ENCODE peak calls at places on chromosomes 13 and 19, in six cellular contexts. A is pancreas, N is fibroblast of pulmonary artery, Q is cardiac fibroblast, B is activated B cell treated with CpG ODN at 0.5 μM for 24 hours, F is GM10248. U is an unnamed sample.

GRCh38 chr13:64371045-64371444 is 2859.1 kb downstream of the PCDH9 start:
- DNase-seq in A (no peak), Q (no peak), B (no peak), N (no peak), F (no peak), U (peak)

GRCh38 chr19:46761418-46761831 is 15.2 kb upstream of the STRN4 start:
- DNase-seq in Q (peak), N (peak), A (no peak), F (no peak), B (no peak), U (no peak)

GRCh38 chr19:35154535-35155406 is at the start of gene FXYD5:
- DNase-seq in B (peak), F (peak), N (peak), A (peak), Q (peak), U (peak)

GRCh38 chr19:1512671-1513491 is at the start of gene ADAMTSL5:
- DNase-seq in F (peak), A (peak), B (peak), Q (peak), N (peak), U (peak)

GRCh38 chr13:109740721-109741120 is 45.7 kb downstream of the IRS2 start:
- DNase-seq in A (no peak), Q (no peak), F (no peak), N (no peak), B (no peak), U (no peak)

GRCh38 chr13:94813920-94814500 is 101.7 kb upstream of the SOX21 start:
- DNase-seq in F (peak), N (no peak), B (no peak), A (no peak), Q (no peak), U (no peak)

GRCh38 chr19:29971002-29971401 is 29.0 kb downstream of the URI1 start:
- DNase-seq in F (no peak), B (no peak), Q (no peak), N (no peak), A (no peak), U (no peak)

GRCh38 chr13:27627377-27627776 is 5.7 kb downstream of the POLR1D start:
- DNase-seq in A (no peak), N (no peak), Q (no peak), F (no peak), B (no peak), U (no peak)

GRCh38 chr19:39677931-39678889 is 22.5 kb downstream of the LGALS16 start:
- DNase-seq in Q (no peak), A (peak), F (no peak), N (peak), B (no peak), U (peak)

GRCh38 chr19:35609881-35610353 is 2.6 kb upstream of the HAUS5 start:
- DNase-seq in Q (no peak), F (peak), A (no peak), B (peak), N (no peak), U (no peak)

GRCh38 chr19:12133069-12133468 is 7.1 kb downstream of the ZNF20 start:
- DNase-seq in A (no peak), B (no peak), Q (peak), F (no peak), N (no peak), U (no peak)

GRCh38 chr13:75316427-75316826 is 165.5 kb downstream of the TBC1D4 start:
- DNase-seq in A (no peak), B (no peak), N (peak), F (no peak), Q (peak), U (peak)

GRCh38 chr19:29017788-29018187 is 195.2 kb downstream of the UQCRFS1 start:
- DNase-seq in A (no peak), Q (no peak), N (no peak), F (no peak), B (no peak), U (no peak)

GRCh38 chr19:38024991-38025716 is 118.1 kb downstream of the SIPA1L3 start:
- DNase-seq in A (no peak), N (no peak), F (no peak), Q (no peak), B (no peak), U (no peak)

GRCh38 chr19:13153627-13154240 is 3.5 kb downstream of the IER2 start:
- DNase-seq in Q (peak), F (no peak), N (peak), B (peak), A (peak), U (peak)

GRCh38 chr13:44648392-44649117 is 72.4 kb upstream of the TSC22D1 start:
- DNase-seq in A (no peak), B (no peak), Q (peak), F (peak), N (peak), U (peak)

GRCh38 chr19:53908933-53909415 is at the start of gene CACNG7:
- DNase-seq in N (peak), B (no peak), Q (peak), F (no peak), A (no peak), U (no peak)

GRCh38 chr13:108924154-108924940 is 294.9 kb downstream of the MYO16 start:
- DNase-seq in Q (no peak), N (peak), A (no peak), B (no peak), F (no peak), U (peak)

GRCh38 chr13:60402022-60402421 is 5.0 kb downstream of the TDRD3 start:
- DNase-seq in F (no peak), A (no peak), Q (no peak), N (no peak), B (no peak), U (peak)

GRCh38 chr19:41321600-41322270 is 11.8 kb downstream of the CCDC97 start:
- DNase-seq in B (no peak), N (peak), Q (peak), F (no peak), A (no peak), U (peak)

GRCh38 chr13:114339779-114340534 is 25.7 kb downstream of the CHAMP1 start:
- DNase-seq in B (no peak), F (no peak), Q (peak), N (peak), A (no peak), U (peak)
- TF ChIP-seq CTCF in B (no peak), F (peak), Q (peak), N (peak), A (peak), U (peak)

DNA sequence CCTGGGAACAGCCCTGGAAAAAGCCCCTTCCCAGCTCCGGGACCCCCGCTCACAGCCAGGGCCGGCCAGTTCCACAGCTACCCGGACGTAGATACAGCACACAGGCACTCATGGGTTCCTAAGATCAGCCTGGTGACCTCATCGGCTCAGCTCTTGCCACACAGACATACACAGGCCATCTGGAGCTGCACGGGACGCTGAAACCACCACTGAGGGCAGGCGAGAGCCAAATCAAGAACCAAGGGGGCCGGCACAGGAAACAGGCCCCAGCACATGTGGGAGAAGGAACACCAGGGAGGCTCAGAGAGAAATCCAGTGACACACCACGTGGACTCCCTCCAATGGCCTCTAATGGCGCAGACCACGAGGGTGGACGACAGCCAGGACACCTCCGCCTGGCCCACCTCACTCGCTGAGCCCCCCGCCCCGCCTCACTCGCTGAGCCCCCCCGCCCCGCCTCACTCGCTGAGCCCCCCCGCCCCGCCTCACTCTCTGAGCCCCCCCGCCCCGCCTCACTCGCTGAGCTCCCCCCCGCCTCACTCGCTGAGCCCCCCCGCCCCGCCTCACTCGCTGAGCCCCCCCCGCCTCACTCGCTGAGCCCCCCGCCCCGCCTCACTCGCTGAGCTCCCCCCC is 69.7 kb upstream of the C13orf46 start:
- DNase-seq in B (no peak), Q (peak), F (no peak), A (no peak), N (peak), U (peak)
- TF ChIP-seq CTCF in B (no peak), Q (peak), F (peak), A (no peak), N (peak), U (no peak)

GRCh38 chr19:50008532-50008931 is 16.6 kb downstream of the VRK3 start:
- DNase-seq in F (no peak), N (no peak), Q (peak), A (no peak), B (no peak), U (no peak)
- TF ChIP-seq CTCF in F (peak), N (peak), Q (peak), A (no peak), B (no peak), U (no peak)

DNA sequence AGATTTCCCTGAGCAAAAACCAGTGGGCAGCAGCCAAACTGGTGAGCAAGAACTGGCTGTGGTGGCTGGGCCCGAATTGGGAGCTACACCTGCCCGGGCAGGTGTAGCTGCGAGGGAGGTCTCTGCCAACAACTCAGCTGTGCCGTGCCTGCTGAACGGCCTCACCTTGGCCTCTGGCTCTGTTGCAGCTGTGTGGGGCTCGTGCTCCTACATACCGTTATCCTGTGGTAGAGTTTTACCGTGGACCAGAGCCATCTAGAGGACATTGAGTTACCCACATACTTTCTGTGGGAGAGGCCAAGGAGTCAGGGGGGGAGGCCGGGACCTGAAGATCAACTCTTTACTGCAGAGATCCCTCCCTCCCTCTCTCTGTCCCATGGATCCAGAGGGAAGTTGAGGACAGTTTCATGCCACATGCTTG is 113.2 kb downstream of the TM9SF2 start:
- DNase-seq in F (peak), B (no peak), A (peak), N (peak), Q (peak), U (peak)
- TF ChIP-seq CTCF in F (peak), B (no peak), A (no peak), N (peak), Q (peak), U (no peak)

GRCh38 chr13:32645854-32646253 is 59.6 kb downstream of the PDS5B start:
- DNase-seq in F (no peak), N (no peak), B (no peak), A (no peak), Q (no peak), U (no peak)

GRCh38 chr13:32647926-32648325 is 61.7 kb downstream of the PDS5B start:
- DNase-seq in N (no peak), A (no peak), B (no peak), Q (no peak), F (no peak), U (no peak)

GRCh38 chr13:32650705-32651311 is 64.6 kb downstream of the PDS5B start:
- DNase-seq in A (no peak), Q (peak), B (no peak), F (peak), N (peak), U (peak)
- TF ChIP-seq CTCF in A (peak), Q (peak), B (peak), F (peak), N (peak), U (peak)

GRCh38 chr13:24742294-24742693 is 21.7 kb upstream of the RNF17 start:
- DNase-seq in F (no peak), A (no peak), B (no peak), N (peak), Q (peak), U (peak)

GRCh38 chr13:24742986-24743385 is 21.0 kb upstream of the RNF17 start:
- DNase-seq in Q (no peak), A (no peak), F (no peak), B (no peak), N (no peak), U (no peak)

GRCh38 chr13:24741791-24742190 is 22.2 kb upstream of the RNF17 start:
- DNase-seq in N (no peak), F (no peak), A (peak), Q (no peak), B (no peak), U (no peak)

GRCh38 chr13:24740014-24740890 is 23.7 kb upstream of the RNF17 start:
- DNase-seq in A (no peak), F (no peak), N (no peak), Q (no peak), B (no peak), U (no peak)

GRCh38 chr13:24741016-24741662 is 22.8 kb upstream of the RNF17 start:
- DNase-seq in F (peak), B (no peak), N (no peak), A (peak), Q (no peak), U (peak)
- TF ChIP-seq CTCF in F (peak), B (no peak), N (peak), A (no peak), Q (peak), U (peak)

DNA sequence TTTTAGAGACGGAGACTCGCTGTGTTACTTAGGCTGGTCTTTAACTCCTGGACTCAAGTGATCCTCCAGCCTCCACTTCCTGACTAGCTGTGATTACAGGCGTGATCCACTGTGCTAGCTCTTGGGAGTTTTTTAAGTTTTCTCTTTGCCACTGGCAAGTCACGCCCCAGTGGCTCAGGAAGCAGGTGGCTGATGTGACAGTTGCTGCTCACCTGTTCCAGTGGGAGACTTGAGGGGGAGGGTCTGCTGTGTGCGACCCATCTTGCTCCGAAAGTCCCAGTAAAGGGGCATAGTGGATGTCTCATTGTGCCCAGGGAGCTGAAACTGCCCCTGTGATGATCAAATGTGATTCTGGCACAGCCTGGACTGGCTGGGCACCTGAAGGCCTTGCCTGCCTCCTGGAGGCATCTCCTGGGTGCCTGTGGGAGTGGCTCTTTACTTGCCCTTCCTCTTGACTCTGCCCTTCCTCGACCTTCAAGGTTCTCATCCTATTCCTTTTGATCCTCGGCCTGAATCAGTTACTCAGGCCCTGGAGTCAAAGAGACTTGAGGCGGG is 7.8 kb downstream of the SMARCA4 start:
- DNase-seq in A (no peak), Q (no peak), B (peak), N (no peak), F (no peak), U (no peak)
- TF ChIP-seq CTCF in A (no peak), Q (no peak), B (no peak), N (no peak), F (no peak), U (no peak)

U was measured in MCF 10A.